ENCODE peak calls at places on chromosomes 4 and X, in nine cellular contexts. One of them, this sample, is unnamed.

GRCh38 chr4:25926473-25926872 is 12.5 kb downstream of the SMIM20 start:
- DNase-seq in tibial artery: no peak
- DNase-seq in GM13977: no peak
- DNase-seq in fibroblast of mammary gland: no peak
- DNase-seq in MCF 10A: no peak
- DNase-seq in body of pancreas: no peak
- DNase-seq in mesothelial cell of epicardium: no peak
- DNase-seq in endothelial cell: no peak
- DNase-seq in thoracic aorta: no peak
- DNase-seq in this sample: peak

GRCh38 chrX:150680974-150681373 is 12.2 kb upstream of the MTMR1 start:
- DNase-seq in tibial artery: no peak
- DNase-seq in GM13977: no peak
- DNase-seq in fibroblast of mammary gland: peak
- DNase-seq in MCF 10A: peak
- DNase-seq in body of pancreas: peak
- DNase-seq in mesothelial cell of epicardium: no peak
- DNase-seq in endothelial cell: no peak
- DNase-seq in thoracic aorta: no peak
- DNase-seq in this sample: peak

GRCh38 chr4:99606716-99607115 is 32.1 kb downstream of the MTTP start:
- DNase-seq in tibial artery: no peak
- DNase-seq in GM13977: no peak
- DNase-seq in fibroblast of mammary gland: no peak
- DNase-seq in MCF 10A: no peak
- DNase-seq in body of pancreas: no peak
- DNase-seq in mesothelial cell of epicardium: no peak
- DNase-seq in endothelial cell: no peak
- DNase-seq in thoracic aorta: no peak
- DNase-seq in this sample: no peak

GRCh38 chrX:18026171-18026570 is 165.1 kb upstream of the RAI2 start:
- DNase-seq in tibial artery: no peak
- DNase-seq in GM13977: no peak
- DNase-seq in fibroblast of mammary gland: peak
- DNase-seq in MCF 10A: peak
- DNase-seq in body of pancreas: no peak
- DNase-seq in mesothelial cell of epicardium: no peak
- DNase-seq in endothelial cell: no peak
- DNase-seq in thoracic aorta: no peak
- DNase-seq in this sample: peak

GRCh38 chrX:120781416-120781815 is 94.2 kb downstream of the CT47B1 start:
- DNase-seq in tibial artery: no peak
- DNase-seq in GM13977: no peak
- DNase-seq in fibroblast of mammary gland: peak
- DNase-seq in MCF 10A: peak
- DNase-seq in body of pancreas: no peak
- DNase-seq in mesothelial cell of epicardium: no peak
- DNase-seq in endothelial cell: no peak
- DNase-seq in thoracic aorta: no peak
- DNase-seq in this sample: no peak

GRCh38 chrX:142186103-142186502 is 19.0 kb downstream of the MAGEC2 start:
- DNase-seq in tibial artery: no peak
- DNase-seq in GM13977: no peak
- DNase-seq in fibroblast of mammary gland: no peak
- DNase-seq in MCF 10A: peak
- DNase-seq in body of pancreas: no peak
- DNase-seq in mesothelial cell of epicardium: no peak
- DNase-seq in endothelial cell: no peak
- DNase-seq in thoracic aorta: no peak
- DNase-seq in this sample: no peak

GRCh38 chr4:172143605-172144314 is 330.6 kb downstream of the GALNTL6 start:
- DNase-seq in tibial artery: no peak
- DNase-seq in GM13977: no peak
- DNase-seq in fibroblast of mammary gland: no peak
- DNase-seq in MCF 10A: no peak
- DNase-seq in body of pancreas: no peak
- DNase-seq in mesothelial cell of epicardium: no peak
- DNase-seq in endothelial cell: no peak
- DNase-seq in thoracic aorta: no peak
- DNase-seq in this sample: no peak

GRCh38 chr4:24042094-24042493 is 152.2 kb upstream of the PPARGC1A start:
- DNase-seq in tibial artery: no peak
- DNase-seq in GM13977: no peak
- DNase-seq in fibroblast of mammary gland: peak
- DNase-seq in MCF 10A: peak
- DNase-seq in body of pancreas: no peak
- DNase-seq in mesothelial cell of epicardium: no peak
- DNase-seq in endothelial cell: no peak
- DNase-seq in thoracic aorta: no peak
- DNase-seq in this sample: no peak

GRCh38 chr4:111722321-111722720 is 422.9 kb upstream of the FAM241A start:
- DNase-seq in tibial artery: no peak
- DNase-seq in GM13977: no peak
- DNase-seq in fibroblast of mammary gland: no peak
- DNase-seq in MCF 10A: no peak
- DNase-seq in body of pancreas: no peak
- DNase-seq in mesothelial cell of epicardium: no peak
- DNase-seq in endothelial cell: no peak
- DNase-seq in thoracic aorta: no peak
- DNase-seq in this sample: no peak

GRCh38 chr4:169410839-169411770 is 140.3 kb upstream of the SH3RF1 start:
- DNase-seq in tibial artery: peak
- DNase-seq in GM13977: peak
- DNase-seq in fibroblast of mammary gland: peak
- DNase-seq in MCF 10A: no peak
- DNase-seq in body of pancreas: no peak
- DNase-seq in mesothelial cell of epicardium: no peak
- DNase-seq in endothelial cell: peak
- DNase-seq in thoracic aorta: no peak
- DNase-seq in this sample: peak

GRCh38 chrX:70012756-70013155 is 37.0 kb downstream of the AWAT2 start:
- DNase-seq in tibial artery: no peak
- DNase-seq in GM13977: no peak
- DNase-seq in fibroblast of mammary gland: no peak
- DNase-seq in MCF 10A: no peak
- DNase-seq in body of pancreas: no peak
- DNase-seq in mesothelial cell of epicardium: no peak
- DNase-seq in endothelial cell: no peak
- DNase-seq in thoracic aorta: no peak
- DNase-seq in this sample: no peak

GRCh38 chr4:53747401-53747800 is 156.1 kb upstream of the LNX1 start:
- DNase-seq in tibial artery: no peak
- DNase-seq in GM13977: no peak
- DNase-seq in fibroblast of mammary gland: no peak
- DNase-seq in MCF 10A: no peak
- DNase-seq in body of pancreas: no peak
- DNase-seq in mesothelial cell of epicardium: no peak
- DNase-seq in endothelial cell: no peak
- DNase-seq in thoracic aorta: no peak
- DNase-seq in this sample: no peak

GRCh38 chr4:53744446-53745160 is 153.3 kb upstream of the LNX1 start:
- DNase-seq in tibial artery: no peak
- DNase-seq in GM13977: no peak
- DNase-seq in fibroblast of mammary gland: no peak
- DNase-seq in MCF 10A: no peak
- DNase-seq in body of pancreas: no peak
- DNase-seq in mesothelial cell of epicardium: no peak
- DNase-seq in endothelial cell: no peak
- DNase-seq in thoracic aorta: no peak
- DNase-seq in this sample: no peak

GRCh38 chr4:53748328-53748772 is 157.1 kb upstream of the LNX1 start:
- DNase-seq in tibial artery: peak
- DNase-seq in GM13977: peak
- DNase-seq in fibroblast of mammary gland: no peak
- DNase-seq in MCF 10A: no peak
- DNase-seq in body of pancreas: no peak
- DNase-seq in mesothelial cell of epicardium: no peak
- DNase-seq in endothelial cell: no peak
- DNase-seq in thoracic aorta: no peak
- DNase-seq in this sample: no peak
- TF ChIP-seq CTCF in tibial artery: no peak
- TF ChIP-seq CTCF in GM13977: no peak
- TF ChIP-seq CTCF in fibroblast of mammary gland: no peak
- TF ChIP-seq CTCF in MCF 10A: no peak
- TF ChIP-seq CTCF in body of pancreas: no peak
- TF ChIP-seq CTCF in mesothelial cell of epicardium: no peak
- TF ChIP-seq CTCF in endothelial cell: no peak
- TF ChIP-seq CTCF in thoracic aorta: no peak
- TF ChIP-seq CTCF in this sample: no peak

DNA sequence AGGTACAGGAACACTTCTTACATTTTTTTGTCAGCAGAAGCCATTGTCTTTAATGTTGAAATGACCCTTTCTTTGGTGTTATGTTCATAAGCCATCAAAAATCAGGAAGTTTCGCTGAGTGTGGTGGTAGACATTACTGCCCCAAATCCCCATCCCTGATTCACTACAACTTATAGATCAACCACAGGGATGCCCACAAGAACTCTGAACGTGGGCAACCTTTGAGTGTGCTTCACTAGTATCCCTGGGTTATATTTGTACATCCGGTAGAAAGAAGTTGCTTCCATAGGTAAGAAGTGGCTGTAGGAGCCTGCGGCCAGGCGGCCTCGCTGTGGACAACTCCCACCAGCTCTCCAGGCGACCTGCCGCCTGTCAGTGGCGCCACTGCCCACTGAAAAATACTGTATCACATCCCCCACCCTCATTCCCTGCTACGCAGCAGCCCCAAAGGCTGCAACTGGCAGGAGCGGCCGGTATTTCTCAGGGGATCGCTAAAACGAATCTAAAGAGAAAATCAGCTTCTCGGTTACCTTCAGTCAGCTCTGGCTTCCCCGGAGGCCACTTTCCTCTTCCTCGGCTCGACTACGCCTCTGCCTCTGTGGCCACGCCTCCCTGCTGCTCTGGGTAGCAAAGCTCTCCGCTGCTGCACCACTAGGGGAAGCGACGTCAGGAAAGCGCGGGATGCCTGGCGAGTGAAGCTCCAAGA is 13.9 kb upstream of the ETDC start:
- DNase-seq in tibial artery: peak
- DNase-seq in GM13977: peak
- DNase-seq in fibroblast of mammary gland: peak
- DNase-seq in MCF 10A: no peak
- DNase-seq in body of pancreas: no peak
- DNase-seq in mesothelial cell of epicardium: peak
- DNase-seq in endothelial cell: peak
- DNase-seq in thoracic aorta: no peak
- DNase-seq in this sample: peak
- TF ChIP-seq CTCF in tibial artery: no peak
- TF ChIP-seq CTCF in GM13977: peak
- TF ChIP-seq CTCF in fibroblast of mammary gland: peak
- TF ChIP-seq CTCF in MCF 10A: no peak
- TF ChIP-seq CTCF in body of pancreas: no peak
- TF ChIP-seq CTCF in mesothelial cell of epicardium: no peak
- TF ChIP-seq CTCF in endothelial cell: no peak
- TF ChIP-seq CTCF in thoracic aorta: no peak
- TF ChIP-seq CTCF in this sample: no peak

DNA sequence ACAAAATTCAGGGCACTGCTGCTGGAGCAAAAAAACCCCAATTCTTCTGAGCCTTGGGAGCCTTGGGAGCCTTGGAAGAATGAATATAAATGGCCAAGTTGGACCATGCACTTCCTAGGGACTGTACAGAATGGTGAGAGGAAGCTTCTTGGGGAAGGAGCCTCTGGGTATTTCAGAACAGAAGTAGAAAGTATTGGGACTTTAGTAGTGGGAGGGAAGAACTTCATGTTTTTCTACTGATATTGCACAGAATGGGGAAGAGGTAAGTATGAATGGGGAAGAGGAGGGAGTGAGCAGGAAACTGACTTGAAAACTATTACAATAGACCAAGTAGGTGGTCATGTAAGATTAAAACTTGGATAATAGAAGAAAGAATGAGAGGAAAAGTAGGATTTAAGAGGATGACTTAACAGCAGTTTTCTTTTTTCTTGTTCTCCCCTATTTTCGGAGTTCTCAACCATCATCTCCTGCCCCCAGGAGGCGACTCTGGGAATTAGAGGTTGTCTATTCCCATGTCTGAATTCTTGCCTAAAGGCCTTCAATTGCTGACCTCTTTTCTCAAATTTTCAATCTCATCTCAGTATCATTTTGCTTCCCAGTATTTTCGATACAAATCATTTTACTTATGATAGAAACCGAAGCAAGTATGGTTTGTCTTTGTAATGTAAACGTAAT is 44.5 kb upstream of the TAPT1 start:
- DNase-seq in tibial artery: no peak
- DNase-seq in GM13977: no peak
- DNase-seq in fibroblast of mammary gland: no peak
- DNase-seq in MCF 10A: no peak
- DNase-seq in body of pancreas: no peak
- DNase-seq in mesothelial cell of epicardium: no peak
- DNase-seq in endothelial cell: peak
- DNase-seq in thoracic aorta: no peak
- DNase-seq in this sample: no peak
- TF ChIP-seq CTCF in tibial artery: no peak
- TF ChIP-seq CTCF in GM13977: peak
- TF ChIP-seq CTCF in fibroblast of mammary gland: peak
- TF ChIP-seq CTCF in MCF 10A: no peak
- TF ChIP-seq CTCF in body of pancreas: no peak
- TF ChIP-seq CTCF in mesothelial cell of epicardium: no peak
- TF ChIP-seq CTCF in endothelial cell: peak
- TF ChIP-seq CTCF in thoracic aorta: no peak
- TF ChIP-seq CTCF in this sample: no peak

GRCh38 chr4:143586080-143586479 is 72.6 kb downstream of the SMARCA5 start:
- DNase-seq in tibial artery: no peak
- DNase-seq in GM13977: no peak
- DNase-seq in fibroblast of mammary gland: peak
- DNase-seq in MCF 10A: no peak
- DNase-seq in body of pancreas: no peak
- DNase-seq in mesothelial cell of epicardium: no peak
- DNase-seq in endothelial cell: no peak
- DNase-seq in thoracic aorta: no peak
- DNase-seq in this sample: no peak

GRCh38 chr4:143585548-143585947 is 72.0 kb downstream of the SMARCA5 start:
- DNase-seq in tibial artery: no peak
- DNase-seq in GM13977: no peak
- DNase-seq in fibroblast of mammary gland: no peak
- DNase-seq in MCF 10A: no peak
- DNase-seq in body of pancreas: no peak
- DNase-seq in mesothelial cell of epicardium: no peak
- DNase-seq in endothelial cell: no peak
- DNase-seq in thoracic aorta: no peak
- DNase-seq in this sample: no peak

DNA sequence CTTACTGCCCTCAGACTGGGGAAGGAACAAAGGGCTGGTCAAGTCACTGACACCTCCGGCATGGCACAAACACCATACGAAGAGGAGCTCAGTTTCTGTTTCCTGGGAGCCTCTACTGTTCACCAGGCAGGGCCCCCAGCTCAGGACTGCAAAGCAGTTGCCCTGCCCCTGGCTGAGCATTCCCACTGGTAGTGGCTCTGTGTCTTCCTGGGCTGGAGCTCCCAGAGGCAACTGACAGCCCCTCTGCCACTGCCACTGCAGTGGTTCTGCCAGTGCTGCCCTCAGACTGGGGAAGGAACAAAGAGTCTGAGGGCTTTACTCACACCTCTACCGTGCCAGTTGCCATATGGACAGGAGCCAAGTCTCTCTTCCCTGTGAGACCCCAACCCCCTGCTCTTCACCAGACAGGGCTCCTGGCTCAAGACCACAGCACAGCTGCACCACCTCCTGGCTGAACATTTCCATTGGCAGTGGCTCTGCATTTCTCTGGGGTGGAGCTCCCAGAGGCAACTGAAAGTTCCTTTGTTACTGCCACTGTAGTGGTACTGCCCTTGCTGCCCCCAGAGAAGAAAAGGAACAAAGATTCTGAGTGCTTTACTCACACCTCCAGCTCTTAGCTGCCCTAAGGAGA is 67.9 kb downstream of the SMARCA5 start:
- DNase-seq in tibial artery: no peak
- DNase-seq in GM13977: no peak
- DNase-seq in fibroblast of mammary gland: no peak
- DNase-seq in MCF 10A: no peak
- DNase-seq in body of pancreas: no peak
- DNase-seq in mesothelial cell of epicardium: no peak
- DNase-seq in endothelial cell: no peak
- DNase-seq in thoracic aorta: no peak
- DNase-seq in this sample: no peak
- TF ChIP-seq CTCF in tibial artery: no peak
- TF ChIP-seq CTCF in GM13977: peak
- TF ChIP-seq CTCF in fibroblast of mammary gland: no peak
- TF ChIP-seq CTCF in MCF 10A: no peak
- TF ChIP-seq CTCF in body of pancreas: no peak
- TF ChIP-seq CTCF in mesothelial cell of epicardium: no peak
- TF ChIP-seq CTCF in endothelial cell: no peak
- TF ChIP-seq CTCF in thoracic aorta: no peak
- TF ChIP-seq CTCF in this sample: no peak

This sample was measured in activated CD8-positive, alpha-beta T cell treated with anti-CD3 and anti-CD28 coated beads for 36 hours.